ENCODE peak calls at places on chromosomes 16 and 17, in six cellular contexts. One of them, this sample, is unnamed.

GRCh38 chr17:40518401-40519088 is 17.1 kb upstream of the TNS4 start:
- DNase-seq in AG09309: no peak
- DNase-seq in colonic mucosa: peak
- DNase-seq in mucosa of gallbladder: no peak
- DNase-seq in A673: no peak
- DNase-seq in AG04450: no peak
- DNase-seq in this sample: no peak

GRCh38 chr17:73118139-73118538 is 25.7 kb upstream of the SLC39A11 start:
- DNase-seq in AG09309: no peak
- DNase-seq in colonic mucosa: no peak
- DNase-seq in mucosa of gallbladder: no peak
- DNase-seq in A673: no peak
- DNase-seq in AG04450: no peak
- DNase-seq in this sample: no peak

GRCh38 chr17:40550608-40551007 is 14.7 kb downstream of the CCR7 start:
- DNase-seq in AG09309: no peak
- DNase-seq in colonic mucosa: peak
- DNase-seq in mucosa of gallbladder: peak
- DNase-seq in A673: no peak
- DNase-seq in AG04450: no peak
- DNase-seq in this sample: no peak

GRCh38 chr17:31654936-31655335 is 204.1 kb downstream of the COPRS start:
- DNase-seq in AG09309: no peak
- DNase-seq in colonic mucosa: no peak
- DNase-seq in mucosa of gallbladder: no peak
- DNase-seq in A673: no peak
- DNase-seq in AG04450: no peak
- DNase-seq in this sample: no peak

GRCh38 chr16:52533296-52533695 is 13.6 kb downstream of the TOX3 start:
- DNase-seq in AG09309: no peak
- DNase-seq in colonic mucosa: no peak
- DNase-seq in mucosa of gallbladder: no peak
- DNase-seq in A673: no peak
- DNase-seq in AG04450: no peak
- DNase-seq in this sample: no peak

GRCh38 chr16:86261379-86261778 is 248.9 kb upstream of the FOXF1 start:
- DNase-seq in AG09309: no peak
- DNase-seq in colonic mucosa: no peak
- DNase-seq in mucosa of gallbladder: no peak
- DNase-seq in A673: peak
- DNase-seq in AG04450: no peak
- DNase-seq in this sample: peak

GRCh38 chr17:50262001-50262794 is 12.1 kb upstream of the TMEM92 start:
- DNase-seq in AG09309: no peak
- DNase-seq in colonic mucosa: no peak
- DNase-seq in mucosa of gallbladder: no peak
- DNase-seq in A673: no peak
- DNase-seq in AG04450: no peak
- DNase-seq in this sample: no peak

GRCh38 chr16:23949630-23950290 is 114.0 kb downstream of the PRKCB start:
- DNase-seq in AG09309: no peak
- DNase-seq in colonic mucosa: peak
- DNase-seq in mucosa of gallbladder: peak
- DNase-seq in A673: no peak
- DNase-seq in AG04450: no peak
- DNase-seq in this sample: no peak

GRCh38 chr16:13245713-13246377 is 344.4 kb downstream of the SHISA9 start:
- DNase-seq in AG09309: no peak
- DNase-seq in colonic mucosa: no peak
- DNase-seq in mucosa of gallbladder: peak
- DNase-seq in A673: no peak
- DNase-seq in AG04450: no peak
- DNase-seq in this sample: no peak

GRCh38 chr17:47982645-47983440 is 11.9 kb downstream of the CDK5RAP3 start:
- DNase-seq in AG09309: no peak
- DNase-seq in colonic mucosa: no peak
- DNase-seq in mucosa of gallbladder: no peak
- DNase-seq in A673: no peak
- DNase-seq in AG04450: no peak
- DNase-seq in this sample: peak

GRCh38 chr17:81119223-81120148 is 45.8 kb upstream of the PVALEF start:
- DNase-seq in AG09309: peak
- DNase-seq in colonic mucosa: peak
- DNase-seq in mucosa of gallbladder: peak
- DNase-seq in A673: peak
- DNase-seq in AG04450: peak
- DNase-seq in this sample: peak

GRCh38 chr17:29760279-29760721 is 137.6 kb upstream of the CORO6 start:
- DNase-seq in AG09309: no peak
- DNase-seq in colonic mucosa: no peak
- DNase-seq in mucosa of gallbladder: no peak
- DNase-seq in A673: peak
- DNase-seq in AG04450: no peak
- DNase-seq in this sample: peak

GRCh38 chr16:88774544-88775393 is 10.3 kb downstream of the PIEZO1 start:
- DNase-seq in AG09309: no peak
- DNase-seq in colonic mucosa: no peak
- DNase-seq in mucosa of gallbladder: no peak
- DNase-seq in A673: no peak
- DNase-seq in AG04450: no peak
- DNase-seq in this sample: no peak

GRCh38 chr17:61106354-61106753 is 293.3 kb upstream of the TBX2 start:
- DNase-seq in AG09309: no peak
- DNase-seq in colonic mucosa: no peak
- DNase-seq in mucosa of gallbladder: no peak
- DNase-seq in A673: no peak
- DNase-seq in AG04450: no peak
- DNase-seq in this sample: no peak

GRCh38 chr17:79192503-79193500 is 118.2 kb downstream of the ENGASE start:
- DNase-seq in AG09309: no peak
- DNase-seq in colonic mucosa: no peak
- DNase-seq in mucosa of gallbladder: peak
- DNase-seq in A673: peak
- DNase-seq in AG04450: no peak
- DNase-seq in this sample: peak